ENCODE peak calls at places on chromosomes 1 and 21, in five cellular contexts. R, H, V, N and U are unnamed samples.

GRCh38 chr1:75632350-75632949 is 21.5 kb upstream of the SLC44A5 start:
- DNase-seq in R (no peak), H (peak; percentile 20), V (no peak), N (peak; percentile 58), U (peak; percentile 46)

GRCh38 chr1:10489291-10490055 is 14.7 kb downstream of the PEX14 start:
- DNase-seq in R (no peak), H (peak; percentile 51), V (no peak), N (no peak), U (peak; percentile 74)

GRCh38 chr1:7679873-7680790 is 91.0 kb upstream of the VAMP3 start:
- DNase-seq in R (no peak), H (peak; percentile 79), V (no peak), N (peak; percentile 29), U (peak; percentile 75)

GRCh38 chr1:30362603-30362990 is 360.8 kb downstream of the MATN1 start:
- DNase-seq in R (no peak), H (no peak), V (no peak), N (no peak), U (no peak)

GRCh38 chr1:225749706-225750105 is 27.9 kb upstream of the SRP9 start:
- DNase-seq in R (no peak), H (no peak), V (no peak), N (no peak), U (no peak)

GRCh38 chr1:30695481-30695880 is 27.9 kb downstream of the MATN1 start:
- DNase-seq in R (no peak), H (no peak), V (no peak), N (no peak), U (no peak)

GRCh38 chr1:29156543-29157268 is 25.0 kb downstream of the SRSF4 start:
- DNase-seq in R (no peak), H (no peak), V (no peak), N (no peak), U (no peak)

GRCh38 chr1:108502624-108503023 is 52.5 kb downstream of the NBPF6 start:
- DNase-seq in R (no peak), H (no peak), V (no peak), N (peak; percentile 15), U (no peak)

GRCh38 chr1:147177611-147178370 is 5.5 kb upstream of the PRKAB2 start:
- DNase-seq in R (no peak), H (no peak), V (no peak), N (peak; percentile 72), U (no peak)

GRCh38 chr1:53614231-53615021 is 124.5 kb downstream of the GLIS1 start:
- DNase-seq in R (no peak), H (no peak), V (no peak), N (no peak), U (peak; percentile 23)

GRCh38 chr1:178706467-178706866 is 18.6 kb upstream of the RALGPS2 start:
- DNase-seq in R (no peak), H (no peak), V (no peak), N (peak; percentile 54), U (no peak)

GRCh38 chr1:237873487-237873927 is 17.2 kb downstream of the ZP4 start:
- DNase-seq in R (no peak), H (no peak), V (no peak), N (peak; percentile 88), U (peak; percentile 54)

GRCh38 chr1:7580923-7581753 is 190.0 kb upstream of the VAMP3 start:
- DNase-seq in R (no peak), H (peak; percentile 56), V (no peak), N (no peak), U (peak; percentile 76)

GRCh38 chr1:87867631-87868030 is 539.0 kb downstream of the LMO4 start:
- DNase-seq in R (no peak), H (no peak), V (no peak), N (peak; percentile 23), U (no peak)

GRCh38 chr1:236018885-236019453 is 45.9 kb downstream of the NID1 start:
- DNase-seq in R (no peak), H (no peak), V (no peak), N (no peak), U (no peak)

GRCh38 chr1:246492611-246493245 is 14.4 kb downstream of the SMYD3 start:
- DNase-seq in R (no peak), H (peak; percentile 46), V (no peak), N (peak; percentile 81), U (peak; percentile 77)

GRCh38 chr1:220879090-220879508 is at the start of gene HLX:
- DNase-seq in R (peak; percentile 72), H (peak; percentile 34), V (no peak), N (peak; percentile 91), U (peak; percentile 61)

GRCh38 chr1:81695741-81696140 is 105.0 kb upstream of the ADGRL2 start:
- DNase-seq in R (no peak), H (no peak), V (no peak), N (peak; percentile 74), U (no peak)

GRCh38 chr1:47529520-47530098 is 91.8 kb downstream of the FOXD2 start:
- DNase-seq in R (no peak), H (no peak), V (no peak), N (no peak), U (no peak)

GRCh38 chr21:20942523-20942922 is 55.7 kb upstream of the NCAM2 start:
- DNase-seq in R (no peak), H (no peak), V (no peak), N (no peak), U (no peak)

GRCh38 chr1:235160395-235160964 is 570 bp downstream of the RBM34 start:
- DNase-seq in R (no peak), H (no peak), V (no peak), N (peak; percentile 72), U (no peak)

GRCh38 chr1:51644533-51645197 is 27.8 kb downstream of the OSBPL9 start:
- DNase-seq in R (no peak), H (no peak), V (no peak), N (peak; percentile 86), U (no peak)

GRCh38 chr1:243903904-243904303 is 53.9 kb upstream of the AKT3 start:
- DNase-seq in R (no peak), H (no peak), V (no peak), N (peak; percentile 48), U (no peak)

GRCh38 chr1:32179443-32180185 is at the start of gene TXLNA:
- DNase-seq in R (peak; percentile 85), H (peak; percentile 97), V (peak; percentile 75), N (peak; percentile 94), U (peak; percentile 92)

GRCh38 chr1:241269116-241269515 is 87.9 kb downstream of the RGS7 start:
- DNase-seq in R (no peak), H (no peak), V (no peak), N (no peak), U (no peak)